ENCODE peak calls at places on chromosome 12, in four cellular contexts. One of them, this sample, is unnamed.

GRCh38 chr12:5988659-5989116 is 43.6 kb upstream of the ANO2 start:
- DNase-seq in HepG2: peak
- DNase-seq in GM12878: peak
- DNase-seq in K562: peak
- DNase-seq in this sample: peak

GRCh38 chr12:112936927-112937326 is 1.3 kb upstream of the OAS3 start:
- DNase-seq in HepG2: no peak
- DNase-seq in GM12878: no peak
- DNase-seq in K562: no peak
- DNase-seq in this sample: no peak

GRCh38 chr12:4269279-4269991 is 4.1 kb upstream of the CCND2 start:
- DNase-seq in HepG2: no peak
- DNase-seq in GM12878: no peak
- DNase-seq in K562: peak
- DNase-seq in this sample: no peak

GRCh38 chr12:120314220-120314619 is 12.1 kb downstream of the SIRT4 start:
- DNase-seq in GM12878: no peak
- DNase-seq in K562: peak
- DNase-seq in HepG2: no peak
- DNase-seq in this sample: peak

GRCh38 chr12:138171-138897 is 71.8 kb downstream of the IQSEC3 start:
- DNase-seq in GM12878: no peak
- DNase-seq in HepG2: no peak
- DNase-seq in K562: no peak
- DNase-seq in this sample: no peak

GRCh38 chr12:11773889-11774677 is 124.6 kb downstream of the ETV6 start:
- DNase-seq in K562: no peak
- DNase-seq in GM12878: no peak
- DNase-seq in HepG2: no peak
- DNase-seq in this sample: no peak

GRCh38 chr12:114911196-114911595 is 227.2 kb upstream of the TBX3 start:
- DNase-seq in GM12878: no peak
- DNase-seq in K562: no peak
- DNase-seq in HepG2: no peak
- DNase-seq in this sample: no peak

GRCh38 chr12:104248444-104248843 is 32.9 kb downstream of the TXNRD1 start:
- DNase-seq in HepG2: no peak
- DNase-seq in GM12878: no peak
- DNase-seq in K562: no peak
- DNase-seq in this sample: no peak

GRCh38 chr12:107330901-107331431 is 237.6 kb upstream of the CRY1 start:
- DNase-seq in K562: no peak
- DNase-seq in GM12878: no peak
- DNase-seq in HepG2: no peak
- DNase-seq in this sample: no peak

GRCh38 chr12:42143401-42144173 is 1.1 kb downstream of the GXYLT1 start:
- DNase-seq in HepG2: no peak
- DNase-seq in GM12878: no peak
- DNase-seq in K562: no peak
- DNase-seq in this sample: no peak

GRCh38 chr12:88833641-88834116 is 253.4 kb upstream of the KITLG start:
- DNase-seq in K562: no peak
- DNase-seq in GM12878: no peak
- DNase-seq in HepG2: no peak
- DNase-seq in this sample: no peak

GRCh38 chr12:132044661-132045412 is 95.1 kb downstream of the EP400 start:
- DNase-seq in HepG2: no peak
- DNase-seq in GM12878: no peak
- DNase-seq in K562: no peak
- DNase-seq in this sample: no peak

GRCh38 chr12:10667581-10667980 is 6.3 kb downstream of the STYK1 start:
- DNase-seq in GM12878: no peak
- DNase-seq in HepG2: no peak
- DNase-seq in K562: no peak
- DNase-seq in this sample: no peak

GRCh38 chr12:38905480-38906351 is at the start of gene CPNE8:
- DNase-seq in K562: peak
- DNase-seq in GM12878: peak
- DNase-seq in HepG2: no peak
- DNase-seq in this sample: peak

GRCh38 chr12:49536526-49537195 is 2.2 kb upstream of the KCNH3 start:
- DNase-seq in K562: no peak
- DNase-seq in GM12878: no peak
- DNase-seq in HepG2: no peak
- DNase-seq in this sample: no peak

DNA sequence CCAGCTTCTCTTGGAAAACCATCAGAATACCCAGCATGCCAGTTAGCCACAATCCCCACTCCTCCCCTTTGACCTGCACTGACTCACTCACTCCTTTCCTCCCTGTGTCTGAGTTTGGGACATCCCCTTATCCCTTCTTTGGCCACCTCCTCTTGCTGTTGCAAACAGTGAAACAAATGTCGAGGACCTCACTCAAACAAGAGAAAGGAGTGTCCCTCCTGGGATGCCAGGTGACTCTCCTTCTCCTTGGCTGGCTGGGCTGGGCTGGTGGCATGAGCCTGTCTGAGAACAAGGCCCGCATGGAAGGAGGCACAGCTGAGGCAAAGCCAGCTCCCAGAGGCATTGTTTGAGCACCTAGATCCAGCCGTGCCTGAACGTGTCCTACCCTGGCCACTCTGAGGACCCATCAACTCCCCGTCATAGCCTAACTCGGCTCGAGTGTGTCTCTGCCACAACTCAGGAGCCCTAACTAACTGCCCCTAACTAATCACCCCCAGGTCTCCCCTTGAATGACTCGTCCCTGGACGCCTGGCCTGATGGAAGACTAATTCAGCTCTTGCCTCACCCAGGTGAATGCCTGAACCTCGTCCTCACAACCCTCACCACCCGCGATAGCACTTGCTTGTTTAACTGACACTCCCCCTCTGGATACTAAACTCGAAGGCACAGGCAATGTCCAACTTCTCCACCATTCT is 43.0 kb downstream of the NCOR2 start:
- DNase-seq in K562: no peak
- DNase-seq in GM12878: no peak
- DNase-seq in HepG2: no peak
- DNase-seq in this sample: peak
- TF ChIP-seq BHLHE40 in K562: no peak
- TF ChIP-seq BHLHE40 in GM12878: no peak
- TF ChIP-seq BHLHE40 in HepG2: no peak
- TF ChIP-seq BHLHE40 in this sample: no peak

GRCh38 chr12:13816394-13816793 is 165.0 kb downstream of the GRIN2B start:
- DNase-seq in K562: no peak
- DNase-seq in GM12878: no peak
- DNase-seq in HepG2: no peak
- DNase-seq in this sample: no peak
- TF ChIP-seq HDAC2 in K562: no peak
- TF ChIP-seq HDAC2 in GM12878: no peak
- TF ChIP-seq HDAC2 in HepG2: no peak
- TF ChIP-seq HDAC2 in this sample: no peak

DNA sequence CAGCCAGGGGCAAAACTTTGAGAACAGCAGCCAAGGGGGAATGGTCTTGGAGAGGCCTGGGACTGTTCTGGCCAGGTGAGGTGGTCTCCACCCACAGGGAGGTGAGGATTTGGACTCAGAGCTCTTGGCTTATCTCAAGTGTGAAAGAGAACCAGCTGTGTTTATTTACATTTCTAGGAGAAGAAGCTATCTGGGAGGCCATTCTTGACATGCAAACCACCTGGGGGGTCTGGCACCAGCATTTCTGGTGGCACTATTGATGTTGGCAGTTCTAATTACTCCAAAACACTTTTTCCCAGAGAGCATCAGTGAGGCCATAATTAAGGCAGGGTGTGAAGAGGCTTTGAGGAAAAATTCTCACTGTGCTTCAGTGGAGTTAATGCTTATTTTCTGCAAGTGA is 95.1 kb downstream of the CAND1 start:
- DNase-seq in HepG2: no peak
- DNase-seq in K562: no peak
- DNase-seq in GM12878: no peak
- DNase-seq in this sample: no peak
- TF ChIP-seq JUNB in HepG2: no peak
- TF ChIP-seq JUNB in K562: no peak
- TF ChIP-seq JUNB in GM12878: no peak
- TF ChIP-seq JUNB in this sample: no peak

GRCh38 chr12:68695454-68695853 is 8.7 kb downstream of the NUP107 start:
- DNase-seq in K562: no peak
- DNase-seq in GM12878: no peak
- DNase-seq in HepG2: no peak
- DNase-seq in this sample: no peak
- TF ChIP-seq BHLHE40 in K562: no peak
- TF ChIP-seq BHLHE40 in GM12878: no peak
- TF ChIP-seq BHLHE40 in HepG2: no peak
- TF ChIP-seq BHLHE40 in this sample: no peak

GRCh38 chr12:80142640-80143039 is 43.3 kb downstream of the OTOGL start:
- DNase-seq in GM12878: no peak
- DNase-seq in K562: no peak
- DNase-seq in HepG2: no peak
- DNase-seq in this sample: no peak
- TF ChIP-seq HDAC2 in GM12878: no peak
- TF ChIP-seq HDAC2 in K562: no peak
- TF ChIP-seq HDAC2 in HepG2: no peak
- TF ChIP-seq HDAC2 in this sample: no peak

DNA sequence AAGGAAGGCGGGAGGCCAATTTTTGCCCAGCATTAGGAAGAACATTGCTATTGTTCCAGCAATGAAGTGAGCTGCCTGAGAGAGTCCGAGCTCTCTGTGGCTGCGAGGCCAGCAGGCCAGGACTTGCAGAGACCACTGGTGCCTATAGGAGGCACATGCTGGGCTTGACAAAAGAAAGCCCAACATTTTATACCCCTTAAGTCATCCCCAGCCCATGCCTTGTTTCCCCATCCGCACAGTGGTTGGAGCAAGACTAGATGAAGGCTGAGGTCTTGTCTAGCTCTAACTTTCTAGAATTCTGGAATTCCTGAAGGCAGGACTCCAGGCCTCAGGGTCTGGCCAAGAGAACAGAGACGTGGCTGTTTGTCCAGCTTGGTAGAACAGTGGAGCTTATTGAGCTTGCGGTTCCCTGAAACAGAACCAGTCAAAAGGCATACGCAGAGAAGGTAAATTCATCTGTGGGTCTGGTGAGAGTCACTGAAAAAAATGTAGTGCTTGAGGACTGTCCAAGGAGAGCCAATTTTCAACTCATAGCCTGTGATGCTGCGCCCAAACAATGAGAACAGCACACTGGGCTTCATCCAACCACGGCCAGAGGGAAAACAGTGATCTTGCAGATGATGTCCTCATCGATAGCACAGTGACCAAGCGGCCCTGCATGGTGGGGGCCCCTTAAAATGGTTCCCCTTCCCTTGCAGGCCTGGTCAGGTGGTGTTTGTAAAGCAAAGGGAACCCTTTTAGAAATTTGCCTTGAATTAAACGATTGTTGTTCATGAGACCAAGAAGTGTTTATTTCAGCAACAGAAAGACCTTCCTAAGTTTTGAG is 27.1 kb upstream of the COL2A1 start:
- DNase-seq in HepG2: no peak
- DNase-seq in GM12878: no peak
- DNase-seq in K562: no peak
- DNase-seq in this sample: no peak
- TF ChIP-seq JUNB in HepG2: no peak
- TF ChIP-seq JUNB in GM12878: no peak
- TF ChIP-seq JUNB in K562: no peak
- TF ChIP-seq JUNB in this sample: no peak

DNA sequence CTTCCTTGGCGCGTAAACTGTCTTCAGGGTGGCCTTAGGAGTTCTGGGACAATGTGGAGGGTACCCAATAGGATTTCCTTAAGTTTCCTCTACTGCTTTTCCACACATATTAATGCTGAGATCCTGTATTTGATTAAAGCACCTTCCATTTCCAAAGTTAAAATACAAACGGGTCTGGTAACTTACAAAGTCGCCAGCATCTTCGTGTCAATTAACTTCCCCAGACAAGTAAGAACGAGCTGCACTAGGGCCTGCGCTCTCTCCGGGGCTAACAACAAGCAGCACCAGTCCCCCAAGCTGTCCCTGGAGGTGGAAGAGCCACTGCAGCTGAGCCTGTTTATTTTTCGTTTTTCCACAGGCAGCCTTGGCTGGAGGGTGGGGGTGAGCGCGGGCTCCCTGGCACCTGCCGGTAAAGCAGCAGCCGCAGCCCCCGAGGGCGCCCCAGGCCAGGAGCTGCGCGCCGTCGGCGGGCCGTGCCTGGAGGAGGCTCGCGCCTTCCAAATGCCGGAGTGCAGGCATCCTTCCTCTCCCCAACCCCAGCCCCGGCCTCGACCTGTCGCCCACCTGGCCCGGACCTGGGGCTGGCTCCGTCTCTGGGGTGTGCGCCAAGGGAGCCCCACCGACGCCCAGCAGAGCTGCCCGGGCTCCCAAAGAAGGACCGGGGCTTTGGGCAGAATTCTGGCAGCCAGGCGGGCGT is 130.7 kb downstream of the NDUFA12 start:
- DNase-seq in K562: no peak
- DNase-seq in HepG2: no peak
- DNase-seq in GM12878: no peak
- DNase-seq in this sample: no peak
- TF ChIP-seq BHLHE40 in K562: no peak
- TF ChIP-seq BHLHE40 in HepG2: no peak
- TF ChIP-seq BHLHE40 in GM12878: peak
- TF ChIP-seq BHLHE40 in this sample: no peak

GRCh38 chr12:69881771-69882170 is 56.7 kb downstream of the MYRFL start:
- DNase-seq in GM12878: no peak
- DNase-seq in HepG2: no peak
- DNase-seq in K562: no peak
- DNase-seq in this sample: no peak
- TF ChIP-seq HDAC2 in GM12878: no peak
- TF ChIP-seq HDAC2 in HepG2: no peak
- TF ChIP-seq HDAC2 in K562: no peak
- TF ChIP-seq HDAC2 in this sample: no peak

GRCh38 chr12:72432037-72432604 is 160.0 kb downstream of the TRHDE start:
- DNase-seq in K562: no peak
- DNase-seq in GM12878: no peak
- DNase-seq in HepG2: peak
- DNase-seq in this sample: no peak
- TF ChIP-seq JUNB in K562: no peak
- TF ChIP-seq JUNB in GM12878: no peak
- TF ChIP-seq JUNB in HepG2: no peak
- TF ChIP-seq JUNB in this sample: no peak